ENCODE peak calls at places on chromosomes 13 and 19, in ten cellular contexts. One of them, this sample, is unnamed.

GRCh38 chr13:113995051-113995601 is 21.2 kb upstream of the C13orf46 start:
- DNase-seq in NCI-H2081: no peak
- DNase-seq in PC-9: no peak
- DNase-seq in stimulated activated CD8-positive, alpha-beta memory T cell treated with anti-CD3 and anti-CD28 coated beads, Interleukin-15, amount 100 ng/mL, for 4 hours: no peak
- DNase-seq in AG10803: no peak
- DNase-seq in A549: no peak
- DNase-seq in WERI-Rb-1: peak; percentile 68
- DNase-seq in nephron progenitor cell: peak; percentile 46
- DNase-seq in AG04450: no peak
- DNase-seq in A673: no peak
- DNase-seq in this sample: no peak

GRCh38 chr13:107734891-107735620 is 480.3 kb downstream of the LIG4 start:
- DNase-seq in WERI-Rb-1: no peak
- DNase-seq in stimulated activated CD8-positive, alpha-beta memory T cell treated with anti-CD3 and anti-CD28 coated beads, Interleukin-15, amount 100 ng/mL, for 4 hours: no peak
- DNase-seq in nephron progenitor cell: no peak
- DNase-seq in A549: no peak
- DNase-seq in NCI-H2081: no peak
- DNase-seq in AG04450: no peak
- DNase-seq in PC-9: peak; percentile 28
- DNase-seq in A673: no peak
- DNase-seq in AG10803: no peak
- DNase-seq in this sample: no peak

GRCh38 chr19:10379880-10380310 is 477 bp downstream of the TYK2 start:
- DNase-seq in AG04450: no peak
- DNase-seq in nephron progenitor cell: no peak
- DNase-seq in stimulated activated CD8-positive, alpha-beta memory T cell treated with anti-CD3 and anti-CD28 coated beads, Interleukin-15, amount 100 ng/mL, for 4 hours: no peak
- DNase-seq in WERI-Rb-1: no peak
- DNase-seq in A673: no peak
- DNase-seq in A549: no peak
- DNase-seq in AG10803: no peak
- DNase-seq in PC-9: no peak
- DNase-seq in NCI-H2081: no peak
- DNase-seq in this sample: no peak

GRCh38 chr13:113616991-113617749 is 32.6 kb downstream of the TFDP1 start:
- DNase-seq in A673: peak; percentile 14
- DNase-seq in WERI-Rb-1: no peak
- DNase-seq in nephron progenitor cell: peak; percentile 75
- DNase-seq in NCI-H2081: no peak
- DNase-seq in AG04450: no peak
- DNase-seq in A549: no peak
- DNase-seq in stimulated activated CD8-positive, alpha-beta memory T cell treated with anti-CD3 and anti-CD28 coated beads, Interleukin-15, amount 100 ng/mL, for 4 hours: no peak
- DNase-seq in PC-9: no peak
- DNase-seq in AG10803: no peak
- DNase-seq in this sample: no peak

GRCh38 chr19:34313188-34313587 is 51.8 kb upstream of the GPI start:
- DNase-seq in AG10803: peak; percentile 53
- DNase-seq in NCI-H2081: no peak
- DNase-seq in WERI-Rb-1: no peak
- DNase-seq in PC-9: no peak
- DNase-seq in A549: no peak
- DNase-seq in AG04450: no peak
- DNase-seq in nephron progenitor cell: no peak
- DNase-seq in A673: peak; percentile 32
- DNase-seq in stimulated activated CD8-positive, alpha-beta memory T cell treated with anti-CD3 and anti-CD28 coated beads, Interleukin-15, amount 100 ng/mL, for 4 hours: no peak
- DNase-seq in this sample: no peak

GRCh38 chr13:70310720-70311119 is 202.5 kb upstream of the KLHL1 start:
- DNase-seq in A549: peak; percentile 23
- DNase-seq in A673: peak; percentile 47
- DNase-seq in stimulated activated CD8-positive, alpha-beta memory T cell treated with anti-CD3 and anti-CD28 coated beads, Interleukin-15, amount 100 ng/mL, for 4 hours: no peak
- DNase-seq in nephron progenitor cell: peak; percentile 18
- DNase-seq in NCI-H2081: peak; percentile 58
- DNase-seq in AG04450: no peak
- DNase-seq in WERI-Rb-1: peak; percentile 25
- DNase-seq in PC-9: no peak
- DNase-seq in AG10803: no peak
- DNase-seq in this sample: no peak

GRCh38 chr13:101875091-101875490 is 422.6 kb downstream of the ITGBL1 start:
- DNase-seq in stimulated activated CD8-positive, alpha-beta memory T cell treated with anti-CD3 and anti-CD28 coated beads, Interleukin-15, amount 100 ng/mL, for 4 hours: no peak
- DNase-seq in WERI-Rb-1: no peak
- DNase-seq in A673: no peak
- DNase-seq in AG04450: no peak
- DNase-seq in A549: no peak
- DNase-seq in NCI-H2081: no peak
- DNase-seq in AG10803: no peak
- DNase-seq in PC-9: no peak
- DNase-seq in nephron progenitor cell: no peak
- DNase-seq in this sample: no peak

GRCh38 chr19:11096210-11096841 is 7.1 kb downstream of the LDLR start:
- DNase-seq in PC-9: peak; percentile 58
- DNase-seq in NCI-H2081: no peak
- DNase-seq in stimulated activated CD8-positive, alpha-beta memory T cell treated with anti-CD3 and anti-CD28 coated beads, Interleukin-15, amount 100 ng/mL, for 4 hours: no peak
- DNase-seq in WERI-Rb-1: no peak
- DNase-seq in A673: peak; percentile 90
- DNase-seq in nephron progenitor cell: no peak
- DNase-seq in AG10803: peak; percentile 81
- DNase-seq in AG04450: no peak
- DNase-seq in A549: no peak
- DNase-seq in this sample: peak; percentile 84

GRCh38 chr13:67619987-67620386 is 389.9 kb upstream of the PCDH9 start:
- DNase-seq in AG04450: peak; percentile 7
- DNase-seq in PC-9: no peak
- DNase-seq in A549: peak; percentile 10
- DNase-seq in AG10803: no peak
- DNase-seq in stimulated activated CD8-positive, alpha-beta memory T cell treated with anti-CD3 and anti-CD28 coated beads, Interleukin-15, amount 100 ng/mL, for 4 hours: no peak
- DNase-seq in NCI-H2081: no peak
- DNase-seq in A673: peak; percentile 53
- DNase-seq in WERI-Rb-1: no peak
- DNase-seq in nephron progenitor cell: no peak
- DNase-seq in this sample: peak; percentile 17

GRCh38 chr13:52851153-52851962 is 2.9 kb upstream of the PCDH8 start:
- DNase-seq in NCI-H2081: no peak
- DNase-seq in PC-9: no peak
- DNase-seq in AG10803: peak; percentile 9
- DNase-seq in A673: peak; percentile 64
- DNase-seq in WERI-Rb-1: peak; percentile 10
- DNase-seq in stimulated activated CD8-positive, alpha-beta memory T cell treated with anti-CD3 and anti-CD28 coated beads, Interleukin-15, amount 100 ng/mL, for 4 hours: no peak
- DNase-seq in A549: no peak
- DNase-seq in AG04450: no peak
- DNase-seq in nephron progenitor cell: peak; percentile 56
- DNase-seq in this sample: no peak

GRCh38 chr13:20408181-20408580 is 117.5 kb downstream of the CRYL1 start:
- DNase-seq in A549: no peak
- DNase-seq in WERI-Rb-1: no peak
- DNase-seq in A673: no peak
- DNase-seq in AG10803: no peak
- DNase-seq in nephron progenitor cell: no peak
- DNase-seq in stimulated activated CD8-positive, alpha-beta memory T cell treated with anti-CD3 and anti-CD28 coated beads, Interleukin-15, amount 100 ng/mL, for 4 hours: no peak
- DNase-seq in NCI-H2081: no peak
- DNase-seq in AG04450: no peak
- DNase-seq in PC-9: no peak
- DNase-seq in this sample: no peak

This sample was measured in brain pericyte.